ENCODE peak calls at places on chromosomes 1 and 21, in seven cellular contexts. R is HEK293T; K is cardiac fibroblast; M is Peyer's patch; Q is GM12865; O is AG04450; I is activated CD4-positive, alpha-beta T cell treated with anti-CD3 and anti-CD28 coated beads for 48 hours. Z is an unnamed sample.

GRCh38 chr1:63713627-63714481 is 60.0 kb upstream of the ROR1 start:
- DNase-seq in R (no peak), K (peak; percentile 87), M (no peak), Q (peak; percentile 10), O (peak; percentile 55), I (no peak), Z (no peak)

GRCh38 chr1:7223334-7224080 is 438.3 kb downstream of the CAMTA1 start:
- DNase-seq in R (no peak), K (peak; percentile 83), M (no peak), Q (no peak), O (peak; percentile 72), I (no peak), Z (no peak)

GRCh38 chr1:244256086-244256485 is 195.6 kb downstream of the ADSS2 start:
- DNase-seq in R (no peak), K (no peak), M (no peak), Q (no peak), O (no peak), I (no peak), Z (no peak)

GRCh38 chr21:30434033-30434631 is 4.1 kb downstream of the KRTAP13-4 start:
- DNase-seq in R (peak; percentile 62), K (peak; percentile 41), M (no peak), Q (peak; percentile 52), O (no peak), I (peak; percentile 32), Z (peak; percentile 73)

GRCh38 chr1:58290685-58291372 is 255.7 kb downstream of the OMA1 start:
- DNase-seq in R (peak; percentile 64), K (peak; percentile 2), M (no peak), Q (peak; percentile 3), O (no peak), I (no peak), Z (peak; percentile 50)

GRCh38 chr1:181126871-181127587 is 38.5 kb downstream of the IER5 start:
- DNase-seq in R (peak; percentile 55), K (peak; percentile 39), M (peak; percentile 69), Q (no peak), O (no peak), I (no peak), Z (no peak)

GRCh38 chr21:32520885-32521735 is 64.2 kb downstream of the TCP10L start:
- DNase-seq in R (no peak), K (peak; percentile 98), M (peak; percentile 57), Q (no peak), O (peak; percentile 91), I (no peak), Z (no peak)

GRCh38 chr1:3599816-3600215 is 11.5 kb downstream of the MEGF6 start:
- DNase-seq in R (no peak), K (no peak), M (no peak), Q (no peak), O (no peak), I (no peak), Z (no peak)

GRCh38 chr1:199084293-199084692 is 445.5 kb downstream of the PTPRC start:
- DNase-seq in R (no peak), K (peak; percentile 41), M (no peak), Q (no peak), O (peak; percentile 85), I (no peak), Z (no peak)

GRCh38 chr1:24381256-24381655 is 32.3 kb downstream of the STPG1 start:
- DNase-seq in R (no peak), K (no peak), M (no peak), Q (no peak), O (no peak), I (no peak), Z (no peak)

GRCh38 chr21:44473915-44474555 is 18.7 kb downstream of the LRRC3 start:
- DNase-seq in R (no peak), K (no peak), M (no peak), Q (no peak), O (no peak), I (no peak), Z (no peak)

GRCh38 chr1:109142248-109142647 is 28.3 kb downstream of the ELAPOR1 start:
- DNase-seq in R (no peak), K (no peak), M (no peak), Q (no peak), O (no peak), I (no peak), Z (no peak)

GRCh38 chr1:9593492-9594465 is 5.1 kb downstream of the TMEM201 start:
- DNase-seq in R (peak; percentile 59), K (peak; percentile 74), M (peak; percentile 60), Q (peak; percentile 81), O (no peak), I (peak; percentile 66), Z (peak; percentile 91)

GRCh38 chr1:47508900-47509488 is 71.2 kb downstream of the FOXD2 start:
- DNase-seq in R (peak; percentile 64), K (no peak), M (peak; percentile 63), Q (no peak), O (no peak), I (no peak), Z (no peak)

GRCh38 chr1:112626887-112627286 is 7.3 kb downstream of the CAPZA1 start:
- DNase-seq in R (no peak), K (no peak), M (no peak), Q (no peak), O (no peak), I (no peak), Z (no peak)

GRCh38 chr1:39622427-39622826 is 17.0 kb downstream of the HEYL start:
- DNase-seq in R (no peak), K (no peak), M (no peak), Q (no peak), O (no peak), I (no peak), Z (no peak)

GRCh38 chr1:147515046-147515869 is 26.0 kb upstream of the BCL9 start:
- DNase-seq in R (peak; percentile 66), K (peak; percentile 29), M (no peak), Q (no peak), O (no peak), I (no peak), Z (no peak)

GRCh38 chr1:167681024-167681423 is 40.8 kb upstream of the MPZL1 start:
- DNase-seq in R (no peak), K (no peak), M (no peak), Q (peak; percentile 34), O (no peak), I (no peak), Z (peak; percentile 84)

GRCh38 chr1:227166559-227166958 is 151.7 kb downstream of the CDC42BPA start:
- DNase-seq in R (no peak), K (no peak), M (no peak), Q (no peak), O (no peak), I (no peak), Z (no peak)

GRCh38 chr1:59292557-59292956 is 4.3 kb upstream of the FGGY start:
- DNase-seq in R (no peak), K (peak; percentile 91), M (no peak), Q (peak; percentile 59), O (no peak), I (no peak), Z (no peak)

GRCh38 chr21:14875704-14876364 is 189.0 kb downstream of the NRIP1 start:
- DNase-seq in R (no peak), K (peak; percentile 32), M (no peak), Q (peak; percentile 51), O (no peak), I (no peak), Z (no peak)

GRCh38 chr1:2049517-2050481 is at the start of gene PRKCZ:
- DNase-seq in R (peak; percentile 96), K (no peak), M (peak; percentile 98), Q (peak; percentile 11), O (no peak), I (peak; percentile 94), Z (no peak)

GRCh38 chr1:41696381-41696780 is 211.9 kb upstream of the EDN2 start:
- DNase-seq in R (no peak), K (no peak), M (no peak), Q (no peak), O (no peak), I (no peak), Z (no peak)

Z was measured in Karpas-422.